ENCODE peak calls at places on chromosomes 12 and 14, in ten cellular contexts. L is ascending aorta; V is tibial nerve; U is HepG2; O is ovary; K is neural progenitor cell; B is naive thymus-derived CD4-positive, alpha-beta T cell; R is body of pancreas; W is CD8-positive, alpha-beta T cell; Y is left lung. M is an unnamed sample. For H3K4me1 and H3K36me3, the result is how much of the 10 kb centered on the place peaks cover.

GRCh38 chr12:19110541-19110940 is 19.0 kb upstream of the PLEKHA5 start:
- DNase-seq in L (no peak), V (no peak), U (no peak), O (no peak), K (no peak), B (no peak), R (no peak), W (no peak), Y (no peak), M (no peak)

GRCh38 chr12:46785413-46785812 is 40.4 kb downstream of the SLC38A4 start:
- DNase-seq in L (no peak), V (no peak), U (no peak), O (no peak), K (no peak), B (no peak), R (no peak), W (no peak), Y (no peak), M (no peak)

GRCh38 chr14:96081224-96081623 is 42.1 kb downstream of the C14orf132 start:
- DNase-seq in L (no peak), V (no peak), U (no peak), O (no peak), K (no peak), B (no peak), R (no peak), W (no peak), Y (no peak), M (no peak)

GRCh38 chr12:125509195-125509594 is 444.0 kb downstream of the AACS start:
- DNase-seq in L (no peak), V (no peak), U (no peak), O (no peak), K (no peak), B (no peak), R (no peak), W (no peak), Y (no peak), M (no peak)

GRCh38 chr12:10807186-10807585 is at the start of gene TAS2R8:
- DNase-seq in L (no peak), V (no peak), U (no peak), O (no peak), K (no peak), B (no peak), R (no peak), W (no peak), Y (no peak), M (no peak)

GRCh38 chr12:50728841-50729240 is 35.1 kb upstream of the ATF1 start:
- DNase-seq in L (no peak), V (no peak), U (no peak), O (no peak), K (no peak), B (no peak), R (no peak), W (no peak), Y (no peak), M (no peak)

GRCh38 chr14:93136009-93136408 is 20.3 kb upstream of the ITPK1 start:
- DNase-seq in L (no peak), V (no peak), U (no peak), O (no peak), K (no peak), B (no peak), R (no peak), W (no peak), Y (no peak), M (no peak)

GRCh38 chr14:22200977-22201605 is 387.9 kb downstream of the DAD1 start:
- DNase-seq in L (no peak), V (no peak), U (peak), O (no peak), K (peak), B (peak), R (no peak), W (no peak), Y (no peak), M (peak)

GRCh38 chr14:35229495-35230089 is 62.6 kb upstream of the PSMA6 start:
- DNase-seq in L (no peak), V (no peak), U (peak), O (no peak), K (no peak), B (peak), R (no peak), W (no peak), Y (no peak), M (peak)

GRCh38 chr14:56061051-56061450 is 57.2 kb upstream of the PELI2 start:
- DNase-seq in L (no peak), V (no peak), U (no peak), O (no peak), K (no peak), B (no peak), R (no peak), W (no peak), Y (no peak), M (peak)

GRCh38 chr12:20220339-20220738 is 148.0 kb upstream of the PDE3A start:
- DNase-seq in L (no peak), V (no peak), U (no peak), O (no peak), K (peak), B (no peak), R (no peak), W (no peak), Y (no peak), M (peak)

GRCh38 chr14:93033983-93034670 is 81.6 kb downstream of the ITPK1 start:
- DNase-seq in L (no peak), V (no peak), U (no peak), O (no peak), K (peak), B (peak), R (no peak), W (peak), Y (no peak), M (no peak)

GRCh38 chr12:123602651-123603195 is 824 bp downstream of the DDX55 start:
- DNase-seq in L (no peak), V (no peak), U (no peak), O (no peak), K (peak), B (no peak), R (no peak), W (no peak), Y (no peak), M (no peak)

GRCh38 chr12:101963703-101964102 is 86.3 kb downstream of the DRAM1 start:
- DNase-seq in L (no peak), V (no peak), U (no peak), O (no peak), K (no peak), B (no peak), R (peak), W (no peak), Y (no peak), M (no peak)

GRCh38 chr12:51620448-51620847 is 29.4 kb downstream of the SCN8A start:
- DNase-seq in L (no peak), V (no peak), U (no peak), O (no peak), K (no peak), B (no peak), R (no peak), W (no peak), Y (no peak), M (no peak)

GRCh38 chr14:43360239-43360638 is 1146.8 kb downstream of the FSCB start:
- DNase-seq in L (no peak), V (no peak), U (no peak), O (no peak), K (no peak), B (no peak), R (no peak), W (no peak), Y (no peak), M (no peak)

GRCh38 chr12:119020377-119021360 is 39.3 kb downstream of the SRRM4 start:
- DNase-seq in L (no peak), V (no peak), U (peak), O (no peak), K (peak), B (no peak), R (peak), W (no peak), Y (no peak), M (peak)

GRCh38 chr12:50185975-50186663 is 18.9 kb upstream of the CERS5 start:
- DNase-seq in L (peak), V (no peak), U (no peak), O (no peak), K (no peak), B (no peak), R (no peak), W (no peak), Y (no peak), M (no peak)

GRCh38 chr12:115132145-115132544 is 448.2 kb upstream of the TBX3 start:
- DNase-seq in L (no peak), V (no peak), U (no peak), O (no peak), K (no peak), B (no peak), R (no peak), W (no peak), Y (no peak), M (no peak)

GRCh38 chr12:126547905-126548304 is 1482.7 kb downstream of the AACS start:
- DNase-seq in L (no peak), V (no peak), U (no peak), O (no peak), K (peak), B (no peak), R (no peak), W (no peak), Y (no peak), M (no peak)

GRCh38 chr12:104426926-104427546 is 29.7 kb upstream of the CHST11 start:
- DNase-seq in L (no peak), V (no peak), U (no peak), O (no peak), K (no peak), B (no peak), R (no peak), W (no peak), Y (no peak), M (no peak)

GRCh38 chr12:14326699-14327098 is 38.8 kb upstream of the ATF7IP start:
- DNase-seq in L (no peak), V (no peak), U (no peak), O (no peak), K (no peak), B (no peak), R (no peak), W (no peak), Y (no peak), M (no peak)

GRCh38 chr12:24895612-24896011 is 53.3 kb downstream of the BCAT1 start:
- DNase-seq in L (no peak), V (no peak), U (no peak), O (no peak), K (no peak), B (no peak), R (no peak), W (no peak), Y (no peak), M (no peak)

GRCh38 chr12:90126125-90126524 is 417.5 kb upstream of the ATP2B1 start:
- DNase-seq in L (no peak), V (no peak), U (no peak), O (no peak), K (no peak), B (no peak), R (no peak), W (no peak), Y (no peak), M (no peak)

GRCh38 chr14:75310295-75311059 is 31.8 kb downstream of the FOS start:
- DNase-seq in L (peak), V (peak), U (no peak), O (peak), K (peak), B (no peak), R (peak), W (no peak), Y (peak), M (no peak)

GRCh38 chr14:30005114-30005698 is 77.6 kb upstream of the PRKD1 start:
- DNase-seq in L (no peak), V (no peak), U (peak), O (no peak), K (peak), B (no peak), R (no peak), W (no peak), Y (no peak), M (peak)

GRCh38 chr14:104037903-104038302 is 47.6 kb upstream of the ASPG start:
- DNase-seq in L (no peak), V (no peak), U (no peak), O (no peak), K (no peak), B (no peak), R (no peak), W (no peak), Y (no peak), M (no peak)

GRCh38 chr12:130013771-130014484 is 110.1 kb upstream of the TMEM132D start:
- DNase-seq in L (no peak), V (no peak), U (peak), O (no peak), K (peak), B (peak), R (peak), W (no peak), Y (no peak), M (peak)

GRCh38 chr14:76676539-76676938 is 84.7 kb upstream of the VASH1 start:
- DNase-seq in L (no peak), V (no peak), U (no peak), O (no peak), K (no peak), B (no peak), R (no peak), W (no peak), Y (no peak), M (no peak)

GRCh38 chr12:130462558-130462924 is 124.9 kb downstream of the PIWIL1 start:
- DNase-seq in L (no peak), V (no peak), U (no peak), O (no peak), K (no peak), B (no peak), R (no peak), W (no peak), Y (peak), M (no peak)

GRCh38 chr14:89243765-89244164 is 173.3 kb downstream of the FOXN3 start:
- DNase-seq in L (peak), V (no peak), U (no peak), O (no peak), K (peak), B (no peak), R (no peak), W (no peak), Y (no peak), M (no peak)

GRCh38 chr12:103105971-103106597 is 148.6 kb downstream of the ASCL1 start:
- DNase-seq in L (no peak), V (no peak), U (no peak), O (no peak), K (no peak), B (no peak), R (no peak), W (no peak), Y (no peak), M (no peak)

GRCh38 chr12:41122894-41123293 is 65.2 kb upstream of the PDZRN4 start:
- DNase-seq in L (no peak), V (peak), U (no peak), O (peak), K (no peak), B (no peak), R (no peak), W (no peak), Y (no peak), M (no peak)

GRCh38 chr12:62732861-62733427 is 202.0 kb downstream of the PPM1H start:
- DNase-seq in L (no peak), V (no peak), U (no peak), O (no peak), K (no peak), B (no peak), R (no peak), W (no peak), Y (no peak), M (peak)

GRCh38 chr12:111624540-111624939 is 25.4 kb upstream of the ATXN2 start:
- DNase-seq in L (no peak), V (no peak), U (no peak), O (no peak), K (no peak), B (no peak), R (no peak), W (no peak), Y (no peak), M (no peak)

GRCh38 chr14:104278214-104278534 is 139.8 kb downstream of the KIF26A start:
- DNase-seq in L (no peak), V (no peak), U (no peak), O (no peak), K (no peak), B (no peak), R (no peak), W (no peak), Y (peak), M (no peak)

GRCh38 chr12:54463034-54463433 is 10.4 kb downstream of the GTSF1 start:
- DNase-seq in L (peak), V (no peak), U (no peak), O (no peak), K (no peak), B (no peak), R (no peak), W (no peak), Y (no peak), M (no peak)

GRCh38 chr14:59254146-59254910 is 65.9 kb downstream of the DAAM1 start:
- DNase-seq in L (peak), V (peak), U (no peak), O (peak), K (no peak), B (no peak), R (peak), W (no peak), Y (no peak), M (peak)
- H3K4me1 ChIP-seq in L (under half), V (under half), U (under half), O (under half), K (under half), B (under half), R (under half), W (under half), Y (under half), M (under half)

GRCh38 chr12:106956048-106956935 is 585 bp downstream of the TMEM263 start:
- DNase-seq in L (peak), V (peak), U (peak), O (peak), K (peak), B (peak), R (peak), W (peak), Y (peak), M (peak)

GRCh38 chr12:106954462-106955376 is 988 bp upstream of the TMEM263 start:
- DNase-seq in L (peak), V (peak), U (no peak), O (peak), K (peak), B (no peak), R (peak), W (peak), Y (peak), M (peak)

GRCh38 chr12:106950591-106950990 is 5.1 kb upstream of the TMEM263 start:
- DNase-seq in L (no peak), V (no peak), U (no peak), O (no peak), K (no peak), B (no peak), R (no peak), W (no peak), Y (no peak), M (no peak)

GRCh38 chr12:106955377-106956047 is at the start of gene TMEM263:
- DNase-seq in L (peak), V (peak), U (peak), O (peak), K (peak), B (peak), R (peak), W (peak), Y (peak), M (peak)

GRCh38 chr12:106953352-106954260 is 2.1 kb upstream of the TMEM263 start:
- DNase-seq in L (no peak), V (no peak), U (no peak), O (no peak), K (no peak), B (no peak), R (no peak), W (no peak), Y (no peak), M (peak)
- H3K4me3 ChIP-seq in L (no peak), V (no peak), U (no peak), O (no peak), K (no peak), B (no peak), R (no peak), W (no peak), Y (no peak), M (no peak)

GRCh38 chr14:39091716-39092115 is 11.3 kb downstream of the SEC23A start:
- DNase-seq in L (no peak), V (no peak), U (no peak), O (no peak), K (no peak), B (no peak), R (no peak), W (no peak), Y (no peak), M (no peak)

GRCh38 chr14:39085933-39086332 is 17.1 kb downstream of the SEC23A start:
- DNase-seq in L (no peak), V (no peak), U (no peak), O (no peak), K (no peak), B (no peak), R (no peak), W (no peak), Y (no peak), M (no peak)

GRCh38 chr14:39090548-39091111 is 12.4 kb downstream of the SEC23A start:
- DNase-seq in L (no peak), V (no peak), U (no peak), O (no peak), K (no peak), B (no peak), R (no peak), W (no peak), Y (no peak), M (peak)

GRCh38 chr14:39083127-39083526 is 19.9 kb downstream of the SEC23A start:
- DNase-seq in L (no peak), V (no peak), U (no peak), O (no peak), K (no peak), B (no peak), R (no peak), W (no peak), Y (no peak), M (no peak)

GRCh38 chr14:39087493-39087892 is 15.5 kb downstream of the SEC23A start:
- DNase-seq in L (no peak), V (no peak), U (no peak), O (no peak), K (no peak), B (no peak), R (no peak), W (no peak), Y (no peak), M (no peak)
- H3K36me3 ChIP-seq in L (half or more), V (under half), U (half or more), O (under half), K (under half), B (half or more), R (under half), W (under half), Y (half or more), M (under half)

DNA sequence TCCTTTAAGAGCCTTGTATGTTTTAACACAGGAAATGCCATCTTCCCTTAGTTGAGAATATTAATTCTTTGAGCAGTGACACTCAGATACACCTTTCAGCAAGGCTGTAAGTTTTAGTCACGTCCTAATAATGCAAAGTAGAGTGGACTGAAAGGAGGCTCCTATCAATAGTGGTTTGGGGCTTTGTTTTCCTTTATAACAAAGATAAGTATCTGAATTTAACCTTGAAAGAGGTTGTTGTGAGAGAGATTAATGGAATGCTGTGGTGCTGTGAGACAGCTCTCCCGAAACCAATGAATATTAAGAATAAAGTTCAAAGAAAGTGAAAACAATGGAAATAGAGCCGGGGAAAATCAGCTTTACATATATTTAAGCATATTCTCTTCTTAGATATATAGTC is 259.6 kb downstream of the ERC1 start:
- DNase-seq in L (no peak), V (no peak), U (no peak), O (no peak), K (no peak), B (no peak), R (no peak), W (no peak), Y (no peak), M (no peak)
- H3K4me1 ChIP-seq in L (under half), V (under half), U (under half), O (under half), K (under half), B (under half), R (under half), W (under half), Y (under half), M (under half)

DNA sequence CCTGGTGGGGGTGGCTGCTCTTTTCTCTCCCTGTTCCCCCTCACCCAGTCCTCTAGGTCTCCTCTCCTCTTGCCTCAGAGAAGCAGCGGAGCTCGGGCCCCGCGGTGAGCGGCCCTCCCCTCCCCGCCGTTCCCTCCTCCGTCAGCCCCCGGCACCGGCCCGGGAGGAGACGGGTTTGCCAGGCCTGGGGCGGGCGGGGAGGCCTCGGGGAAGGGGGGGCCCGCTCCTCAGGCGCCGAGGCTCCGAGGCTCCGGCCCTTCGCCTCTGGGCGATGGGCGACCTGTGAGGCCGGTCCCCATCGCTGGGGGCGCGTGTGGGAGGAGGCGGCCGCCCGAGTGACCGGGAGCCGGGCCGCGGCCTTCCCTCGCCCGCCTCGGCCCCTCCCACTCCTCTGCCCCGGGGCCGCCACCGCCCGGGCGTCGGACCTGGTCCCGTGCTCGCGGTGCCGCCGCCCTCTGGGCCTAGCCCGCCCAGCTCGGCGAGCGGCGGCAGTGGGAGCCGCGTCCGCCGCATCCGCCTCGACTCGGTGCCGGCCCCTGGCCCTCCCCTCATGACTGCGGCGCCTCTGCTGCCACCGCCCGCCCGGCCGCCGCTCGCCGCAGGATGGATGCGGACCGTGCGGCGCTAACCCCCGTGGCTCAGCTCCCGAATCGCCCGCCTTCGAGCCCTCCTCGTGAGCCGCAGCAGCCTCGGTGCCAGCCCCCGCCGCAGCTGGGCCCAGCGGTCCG is 458 bp downstream of the WNK1 start:
- DNase-seq in L (peak), V (peak), U (no peak), O (peak), K (peak), B (peak), R (peak), W (peak), Y (peak), M (peak)
- H3K4me3 ChIP-seq in L (peak), V (peak), U (peak), O (peak), K (peak), B (peak), R (peak), W (peak), Y (peak), M (peak)

M was measured in small intestine.